ENCODE peak calls at places on chromosomes 7 and 10, in ten cellular contexts. One of them, this sample, is unnamed.
A peak's percentile ranks its signal among the peaks of the same experiment; 100 is the strongest.

GRCh38 chr7:75039709-75040108 is 33.9 kb downstream of the RCC1L start:
- DNase-seq in PC-3: no peak
- DNase-seq in HT-29: no peak
- DNase-seq in left ventricle myocardium inferior: no peak
- DNase-seq in activated T-cell treated with anti-CD3 and anti-CD28 coated beads for 1 hour: no peak
- DNase-seq in effector memory CD4-positive, alpha-beta T cell: no peak
- DNase-seq in NT2/D1: no peak
- DNase-seq in HEK293T: no peak
- DNase-seq in heart right ventricle: no peak
- DNase-seq in T1000: no peak
- DNase-seq in this sample: no peak

GRCh38 chr10:102240467-102241036 is 760 bp downstream of the PITX3 start:
- DNase-seq in PC-3: no peak
- DNase-seq in HT-29: no peak
- DNase-seq in left ventricle myocardium inferior: no peak
- DNase-seq in activated T-cell treated with anti-CD3 and anti-CD28 coated beads for 1 hour: no peak
- DNase-seq in effector memory CD4-positive, alpha-beta T cell: no peak
- DNase-seq in NT2/D1: no peak
- DNase-seq in HEK293T: no peak
- DNase-seq in heart right ventricle: peak; percentile 29
- DNase-seq in T1000: no peak
- DNase-seq in this sample: no peak

GRCh38 chr7:131190146-131190545 is 137.5 kb upstream of the MKLN1 start:
- DNase-seq in PC-3: no peak
- DNase-seq in HT-29: no peak
- DNase-seq in left ventricle myocardium inferior: no peak
- DNase-seq in activated T-cell treated with anti-CD3 and anti-CD28 coated beads for 1 hour: no peak
- DNase-seq in effector memory CD4-positive, alpha-beta T cell: no peak
- DNase-seq in NT2/D1: peak; percentile 58
- DNase-seq in HEK293T: no peak
- DNase-seq in heart right ventricle: no peak
- DNase-seq in T1000: no peak
- DNase-seq in this sample: no peak

GRCh38 chr10:90398551-90398950 is 459.3 kb downstream of the HTR7 start:
- DNase-seq in PC-3: no peak
- DNase-seq in HT-29: no peak
- DNase-seq in left ventricle myocardium inferior: no peak
- DNase-seq in activated T-cell treated with anti-CD3 and anti-CD28 coated beads for 1 hour: no peak
- DNase-seq in effector memory CD4-positive, alpha-beta T cell: no peak
- DNase-seq in NT2/D1: no peak
- DNase-seq in HEK293T: no peak
- DNase-seq in heart right ventricle: no peak
- DNase-seq in T1000: no peak
- DNase-seq in this sample: no peak

GRCh38 chr10:70858759-70859158 is 29.6 kb downstream of the PCBD1 start:
- DNase-seq in PC-3: no peak
- DNase-seq in HT-29: no peak
- DNase-seq in left ventricle myocardium inferior: no peak
- DNase-seq in activated T-cell treated with anti-CD3 and anti-CD28 coated beads for 1 hour: no peak
- DNase-seq in effector memory CD4-positive, alpha-beta T cell: no peak
- DNase-seq in NT2/D1: no peak
- DNase-seq in HEK293T: no peak
- DNase-seq in heart right ventricle: no peak
- DNase-seq in T1000: no peak
- DNase-seq in this sample: no peak

GRCh38 chr10:97278491-97278989 is 13.9 kb downstream of the ARHGAP19 start:
- DNase-seq in PC-3: peak; percentile 68
- DNase-seq in HT-29: peak; percentile 59
- DNase-seq in left ventricle myocardium inferior: no peak
- DNase-seq in activated T-cell treated with anti-CD3 and anti-CD28 coated beads for 1 hour: no peak
- DNase-seq in effector memory CD4-positive, alpha-beta T cell: no peak
- DNase-seq in NT2/D1: no peak
- DNase-seq in HEK293T: peak; percentile 59
- DNase-seq in heart right ventricle: no peak
- DNase-seq in T1000: no peak
- DNase-seq in this sample: peak; percentile 30

GRCh38 chr10:123642697-123643096 is 23.5 kb upstream of the GPR26 start:
- DNase-seq in PC-3: no peak
- DNase-seq in HT-29: peak; percentile 13
- DNase-seq in left ventricle myocardium inferior: no peak
- DNase-seq in activated T-cell treated with anti-CD3 and anti-CD28 coated beads for 1 hour: no peak
- DNase-seq in effector memory CD4-positive, alpha-beta T cell: no peak
- DNase-seq in NT2/D1: no peak
- DNase-seq in HEK293T: no peak
- DNase-seq in heart right ventricle: no peak
- DNase-seq in T1000: no peak
- DNase-seq in this sample: no peak

GRCh38 chr10:46557319-46558140 is 1.1 kb upstream of the GPRIN2 start:
- DNase-seq in PC-3: no peak
- DNase-seq in HT-29: no peak
- DNase-seq in left ventricle myocardium inferior: peak; percentile 22
- DNase-seq in activated T-cell treated with anti-CD3 and anti-CD28 coated beads for 1 hour: no peak
- DNase-seq in effector memory CD4-positive, alpha-beta T cell: no peak
- DNase-seq in NT2/D1: no peak
- DNase-seq in HEK293T: no peak
- DNase-seq in heart right ventricle: no peak
- DNase-seq in T1000: no peak
- DNase-seq in this sample: no peak

GRCh38 chr10:111511751-111512150 is 434.9 kb downstream of the ADRA2A start:
- DNase-seq in PC-3: no peak
- DNase-seq in HT-29: peak; percentile 3
- DNase-seq in left ventricle myocardium inferior: no peak
- DNase-seq in activated T-cell treated with anti-CD3 and anti-CD28 coated beads for 1 hour: no peak
- DNase-seq in effector memory CD4-positive, alpha-beta T cell: no peak
- DNase-seq in NT2/D1: no peak
- DNase-seq in HEK293T: no peak
- DNase-seq in heart right ventricle: no peak
- DNase-seq in T1000: no peak
- DNase-seq in this sample: no peak

GRCh38 chr10:31867646-31868045 is 61.0 kb downstream of the ARHGAP12 start:
- DNase-seq in PC-3: peak; percentile 54
- DNase-seq in HT-29: no peak
- DNase-seq in left ventricle myocardium inferior: no peak
- DNase-seq in activated T-cell treated with anti-CD3 and anti-CD28 coated beads for 1 hour: no peak
- DNase-seq in effector memory CD4-positive, alpha-beta T cell: no peak
- DNase-seq in NT2/D1: no peak
- DNase-seq in HEK293T: no peak
- DNase-seq in heart right ventricle: no peak
- DNase-seq in T1000: no peak
- DNase-seq in this sample: no peak

GRCh38 chr10:58291538-58292174 is 22.7 kb downstream of the CISD1 start:
- DNase-seq in PC-3: peak; percentile 78
- DNase-seq in HT-29: peak; percentile 64
- DNase-seq in left ventricle myocardium inferior: no peak
- DNase-seq in activated T-cell treated with anti-CD3 and anti-CD28 coated beads for 1 hour: no peak
- DNase-seq in effector memory CD4-positive, alpha-beta T cell: no peak
- DNase-seq in NT2/D1: no peak
- DNase-seq in HEK293T: peak; percentile 35
- DNase-seq in heart right ventricle: no peak
- DNase-seq in T1000: no peak
- DNase-seq in this sample: peak; percentile 41

GRCh38 chr10:2856598-2856997 is 210.8 kb upstream of the PFKP start:
- DNase-seq in PC-3: no peak
- DNase-seq in HT-29: no peak
- DNase-seq in left ventricle myocardium inferior: no peak
- DNase-seq in activated T-cell treated with anti-CD3 and anti-CD28 coated beads for 1 hour: no peak
- DNase-seq in effector memory CD4-positive, alpha-beta T cell: no peak
- DNase-seq in NT2/D1: no peak
- DNase-seq in HEK293T: no peak
- DNase-seq in heart right ventricle: no peak
- DNase-seq in T1000: no peak
- DNase-seq in this sample: no peak

GRCh38 chr7:111517441-111518037 is 44.8 kb downstream of the IMMP2L start:
- DNase-seq in PC-3: peak; percentile 88
- DNase-seq in HT-29: peak; percentile 73
- DNase-seq in left ventricle myocardium inferior: no peak
- DNase-seq in activated T-cell treated with anti-CD3 and anti-CD28 coated beads for 1 hour: no peak
- DNase-seq in effector memory CD4-positive, alpha-beta T cell: no peak
- DNase-seq in NT2/D1: no peak
- DNase-seq in HEK293T: no peak
- DNase-seq in heart right ventricle: no peak
- DNase-seq in T1000: no peak
- DNase-seq in this sample: no peak

GRCh38 chr10:51950996-51951392 is 251.6 kb upstream of the CSTF2T start:
- DNase-seq in PC-3: no peak
- DNase-seq in HT-29: no peak
- DNase-seq in left ventricle myocardium inferior: no peak
- DNase-seq in activated T-cell treated with anti-CD3 and anti-CD28 coated beads for 1 hour: no peak
- DNase-seq in effector memory CD4-positive, alpha-beta T cell: no peak
- DNase-seq in NT2/D1: no peak
- DNase-seq in HEK293T: no peak
- DNase-seq in heart right ventricle: no peak
- DNase-seq in T1000: no peak
- DNase-seq in this sample: no peak

GRCh38 chr10:123562811-123563580 is 103.2 kb upstream of the GPR26 start:
- DNase-seq in PC-3: peak; percentile 8
- DNase-seq in HT-29: no peak
- DNase-seq in left ventricle myocardium inferior: no peak
- DNase-seq in activated T-cell treated with anti-CD3 and anti-CD28 coated beads for 1 hour: no peak
- DNase-seq in effector memory CD4-positive, alpha-beta T cell: no peak
- DNase-seq in NT2/D1: no peak
- DNase-seq in HEK293T: no peak
- DNase-seq in heart right ventricle: no peak
- DNase-seq in T1000: no peak
- DNase-seq in this sample: no peak

GRCh38 chr7:77820967-77821366 is 22.4 kb downstream of the PHTF2 start:
- DNase-seq in PC-3: no peak
- DNase-seq in HT-29: no peak
- DNase-seq in left ventricle myocardium inferior: no peak
- DNase-seq in activated T-cell treated with anti-CD3 and anti-CD28 coated beads for 1 hour: no peak
- DNase-seq in effector memory CD4-positive, alpha-beta T cell: no peak
- DNase-seq in NT2/D1: no peak
- DNase-seq in HEK293T: no peak
- DNase-seq in heart right ventricle: no peak
- DNase-seq in T1000: no peak
- DNase-seq in this sample: no peak

GRCh38 chr7:7876419-7876818 is 92.2 kb upstream of the GLCCI1 start:
- DNase-seq in PC-3: no peak
- DNase-seq in HT-29: no peak
- DNase-seq in left ventricle myocardium inferior: no peak
- DNase-seq in activated T-cell treated with anti-CD3 and anti-CD28 coated beads for 1 hour: no peak
- DNase-seq in effector memory CD4-positive, alpha-beta T cell: no peak
- DNase-seq in NT2/D1: no peak
- DNase-seq in HEK293T: no peak
- DNase-seq in heart right ventricle: no peak
- DNase-seq in T1000: no peak
- DNase-seq in this sample: no peak

GRCh38 chr7:107125475-107125874 is 43.3 kb upstream of the HBP1 start:
- DNase-seq in PC-3: no peak
- DNase-seq in HT-29: no peak
- DNase-seq in left ventricle myocardium inferior: no peak
- DNase-seq in activated T-cell treated with anti-CD3 and anti-CD28 coated beads for 1 hour: no peak
- DNase-seq in effector memory CD4-positive, alpha-beta T cell: no peak
- DNase-seq in NT2/D1: no peak
- DNase-seq in HEK293T: no peak
- DNase-seq in heart right ventricle: no peak
- DNase-seq in T1000: no peak
- DNase-seq in this sample: no peak

GRCh38 chr10:113473851-113474250 is 79.0 kb upstream of the HABP2 start:
- DNase-seq in PC-3: peak; percentile 46
- DNase-seq in HT-29: no peak
- DNase-seq in left ventricle myocardium inferior: no peak
- DNase-seq in activated T-cell treated with anti-CD3 and anti-CD28 coated beads for 1 hour: no peak
- DNase-seq in effector memory CD4-positive, alpha-beta T cell: no peak
- DNase-seq in NT2/D1: no peak
- DNase-seq in HEK293T: no peak
- DNase-seq in heart right ventricle: no peak
- DNase-seq in T1000: no peak
- DNase-seq in this sample: no peak

GRCh38 chr7:26534649-26535482 is 243.2 kb downstream of the SNX10 start:
- DNase-seq in PC-3: no peak
- DNase-seq in HT-29: no peak
- DNase-seq in left ventricle myocardium inferior: no peak
- DNase-seq in activated T-cell treated with anti-CD3 and anti-CD28 coated beads for 1 hour: no peak
- DNase-seq in effector memory CD4-positive, alpha-beta T cell: no peak
- DNase-seq in NT2/D1: no peak
- DNase-seq in HEK293T: peak; percentile 48
- DNase-seq in heart right ventricle: no peak
- DNase-seq in T1000: no peak
- DNase-seq in this sample: no peak

GRCh38 chr10:127990846-127991542 is 84.1 kb downstream of the PTPRE start:
- DNase-seq in PC-3: peak; percentile 53
- DNase-seq in HT-29: peak; percentile 57
- DNase-seq in left ventricle myocardium inferior: no peak
- DNase-seq in activated T-cell treated with anti-CD3 and anti-CD28 coated beads for 1 hour: no peak
- DNase-seq in effector memory CD4-positive, alpha-beta T cell: no peak
- DNase-seq in NT2/D1: no peak
- DNase-seq in HEK293T: no peak
- DNase-seq in heart right ventricle: no peak
- DNase-seq in T1000: no peak
- DNase-seq in this sample: no peak

GRCh38 chr10:113087082-113088029 is 137.3 kb downstream of the TCF7L2 start:
- DNase-seq in PC-3: peak; percentile 95
- DNase-seq in HT-29: peak; percentile 94
- DNase-seq in left ventricle myocardium inferior: no peak
- DNase-seq in activated T-cell treated with anti-CD3 and anti-CD28 coated beads for 1 hour: no peak
- DNase-seq in effector memory CD4-positive, alpha-beta T cell: no peak
- DNase-seq in NT2/D1: peak; percentile 77
- DNase-seq in HEK293T: no peak
- DNase-seq in heart right ventricle: no peak
- DNase-seq in T1000: peak; percentile 69
- DNase-seq in this sample: no peak

GRCh38 chr10:75972494-75973276 is 541.3 kb downstream of the LRMDA start:
- DNase-seq in PC-3: peak; percentile 58
- DNase-seq in HT-29: no peak
- DNase-seq in left ventricle myocardium inferior: no peak
- DNase-seq in activated T-cell treated with anti-CD3 and anti-CD28 coated beads for 1 hour: no peak
- DNase-seq in effector memory CD4-positive, alpha-beta T cell: no peak
- DNase-seq in NT2/D1: no peak
- DNase-seq in HEK293T: no peak
- DNase-seq in heart right ventricle: no peak
- DNase-seq in T1000: no peak
- DNase-seq in this sample: no peak

GRCh38 chr10:80530251-80530650 is 7.5 kb upstream of the SH2D4B start:
- DNase-seq in PC-3: no peak
- DNase-seq in HT-29: peak; percentile 52
- DNase-seq in left ventricle myocardium inferior: no peak
- DNase-seq in activated T-cell treated with anti-CD3 and anti-CD28 coated beads for 1 hour: peak; percentile 23
- DNase-seq in effector memory CD4-positive, alpha-beta T cell: no peak
- DNase-seq in NT2/D1: no peak
- DNase-seq in HEK293T: no peak
- DNase-seq in heart right ventricle: no peak
- DNase-seq in T1000: peak; percentile 25
- DNase-seq in this sample: no peak

GRCh38 chr7:47088329-47089067 is 493.4 kb downstream of the TNS3 start:
- DNase-seq in PC-3: peak; percentile 74
- DNase-seq in HT-29: peak; percentile 83
- DNase-seq in left ventricle myocardium inferior: peak; percentile 49
- DNase-seq in activated T-cell treated with anti-CD3 and anti-CD28 coated beads for 1 hour: no peak
- DNase-seq in effector memory CD4-positive, alpha-beta T cell: no peak
- DNase-seq in NT2/D1: peak; percentile 65
- DNase-seq in HEK293T: peak; percentile 68
- DNase-seq in heart right ventricle: peak; percentile 54
- DNase-seq in T1000: peak; percentile 33
- DNase-seq in this sample: no peak

GRCh38 chr10:86347856-86348255 is 18.7 kb downstream of the GRID1 start:
- DNase-seq in PC-3: no peak
- DNase-seq in HT-29: no peak
- DNase-seq in left ventricle myocardium inferior: no peak
- DNase-seq in activated T-cell treated with anti-CD3 and anti-CD28 coated beads for 1 hour: no peak
- DNase-seq in effector memory CD4-positive, alpha-beta T cell: no peak
- DNase-seq in NT2/D1: no peak
- DNase-seq in HEK293T: no peak
- DNase-seq in heart right ventricle: no peak
- DNase-seq in T1000: no peak
- DNase-seq in this sample: no peak

GRCh38 chr7:28358423-28358868 is 53.9 kb upstream of the CREB5 start:
- DNase-seq in PC-3: peak; percentile 93
- DNase-seq in HT-29: no peak
- DNase-seq in left ventricle myocardium inferior: no peak
- DNase-seq in activated T-cell treated with anti-CD3 and anti-CD28 coated beads for 1 hour: no peak
- DNase-seq in effector memory CD4-positive, alpha-beta T cell: no peak
- DNase-seq in NT2/D1: peak; percentile 86
- DNase-seq in HEK293T: no peak
- DNase-seq in heart right ventricle: no peak
- DNase-seq in T1000: peak; percentile 74
- DNase-seq in this sample: no peak

GRCh38 chr7:108824840-108825540 is 255.3 kb downstream of the DNAJB9 start:
- DNase-seq in PC-3: peak; percentile 27
- DNase-seq in HT-29: no peak
- DNase-seq in left ventricle myocardium inferior: no peak
- DNase-seq in activated T-cell treated with anti-CD3 and anti-CD28 coated beads for 1 hour: no peak
- DNase-seq in effector memory CD4-positive, alpha-beta T cell: no peak
- DNase-seq in NT2/D1: peak; percentile 16
- DNase-seq in HEK293T: no peak
- DNase-seq in heart right ventricle: peak; percentile 15
- DNase-seq in T1000: peak; percentile 21
- DNase-seq in this sample: no peak

This sample was measured in B cell.